ENCODE peak calls at places on chromosome 3, in ten cellular contexts. One of them, this sample, is unnamed.

GRCh38 chr3:149783576-149783975 is 8.8 kb downstream of the ANKUB1 start:
- DNase-seq in iris pigment epithelial cell: peak
- DNase-seq in HT1080: peak
- DNase-seq in A673: no peak
- DNase-seq in anterior cingulate cortex: no peak
- DNase-seq in bronchial epithelial cell: peak
- DNase-seq in GM23248: peak
- DNase-seq in activated T-cell treated with anti-CD3 and anti-CD28 coated beads for 1 hour: no peak
- DNase-seq in stimulated activated CD8-positive, alpha-beta memory T cell treated with anti-CD3 and anti-CD28 coated beads, Interleukin-12 subunit alpha, Interleukin-12 subunit beta, amount 100 ng/mL, for 4 hours: no peak
- DNase-seq in IMR-90: peak
- DNase-seq in this sample: no peak

GRCh38 chr3:122488262-122488973 is 26.3 kb downstream of the KPNA1 start:
- DNase-seq in stimulated activated CD8-positive, alpha-beta memory T cell treated with anti-CD3 and anti-CD28 coated beads, Interleukin-12 subunit alpha, Interleukin-12 subunit beta, amount 100 ng/mL, for 4 hours: no peak
- DNase-seq in activated T-cell treated with anti-CD3 and anti-CD28 coated beads for 1 hour: no peak
- DNase-seq in iris pigment epithelial cell: no peak
- DNase-seq in A673: no peak
- DNase-seq in IMR-90: no peak
- DNase-seq in HT1080: no peak
- DNase-seq in bronchial epithelial cell: no peak
- DNase-seq in GM23248: no peak
- DNase-seq in anterior cingulate cortex: no peak
- DNase-seq in this sample: no peak

GRCh38 chr3:48194446-48195071 is 6.3 kb upstream of the CDC25A start:
- DNase-seq in GM23248: peak
- DNase-seq in activated T-cell treated with anti-CD3 and anti-CD28 coated beads for 1 hour: no peak
- DNase-seq in IMR-90: peak
- DNase-seq in A673: peak
- DNase-seq in stimulated activated CD8-positive, alpha-beta memory T cell treated with anti-CD3 and anti-CD28 coated beads, Interleukin-12 subunit alpha, Interleukin-12 subunit beta, amount 100 ng/mL, for 4 hours: no peak
- DNase-seq in HT1080: peak
- DNase-seq in anterior cingulate cortex: no peak
- DNase-seq in bronchial epithelial cell: peak
- DNase-seq in iris pigment epithelial cell: peak
- DNase-seq in this sample: no peak

GRCh38 chr3:25021816-25022215 is 406.2 kb upstream of the RARB start:
- DNase-seq in HT1080: no peak
- DNase-seq in stimulated activated CD8-positive, alpha-beta memory T cell treated with anti-CD3 and anti-CD28 coated beads, Interleukin-12 subunit alpha, Interleukin-12 subunit beta, amount 100 ng/mL, for 4 hours: no peak
- DNase-seq in activated T-cell treated with anti-CD3 and anti-CD28 coated beads for 1 hour: no peak
- DNase-seq in anterior cingulate cortex: no peak
- DNase-seq in iris pigment epithelial cell: peak
- DNase-seq in GM23248: peak
- DNase-seq in A673: peak
- DNase-seq in IMR-90: peak
- DNase-seq in bronchial epithelial cell: peak
- DNase-seq in this sample: no peak

GRCh38 chr3:10322355-10322715 is 1.4 kb upstream of the SEC13 start:
- DNase-seq in HT1080: no peak
- DNase-seq in activated T-cell treated with anti-CD3 and anti-CD28 coated beads for 1 hour: no peak
- DNase-seq in A673: peak
- DNase-seq in IMR-90: no peak
- DNase-seq in stimulated activated CD8-positive, alpha-beta memory T cell treated with anti-CD3 and anti-CD28 coated beads, Interleukin-12 subunit alpha, Interleukin-12 subunit beta, amount 100 ng/mL, for 4 hours: no peak
- DNase-seq in iris pigment epithelial cell: no peak
- DNase-seq in anterior cingulate cortex: no peak
- DNase-seq in GM23248: no peak
- DNase-seq in bronchial epithelial cell: peak
- DNase-seq in this sample: no peak

GRCh38 chr3:114380233-114380645 is 86.4 kb downstream of the TIGIT start:
- DNase-seq in GM23248: peak
- DNase-seq in stimulated activated CD8-positive, alpha-beta memory T cell treated with anti-CD3 and anti-CD28 coated beads, Interleukin-12 subunit alpha, Interleukin-12 subunit beta, amount 100 ng/mL, for 4 hours: no peak
- DNase-seq in anterior cingulate cortex: peak
- DNase-seq in A673: peak
- DNase-seq in HT1080: peak
- DNase-seq in IMR-90: peak
- DNase-seq in iris pigment epithelial cell: peak
- DNase-seq in activated T-cell treated with anti-CD3 and anti-CD28 coated beads for 1 hour: no peak
- DNase-seq in bronchial epithelial cell: no peak
- DNase-seq in this sample: no peak

GRCh38 chr3:73542127-73542526 is 82.6 kb downstream of the PDZRN3 start:
- DNase-seq in activated T-cell treated with anti-CD3 and anti-CD28 coated beads for 1 hour: no peak
- DNase-seq in iris pigment epithelial cell: no peak
- DNase-seq in GM23248: no peak
- DNase-seq in stimulated activated CD8-positive, alpha-beta memory T cell treated with anti-CD3 and anti-CD28 coated beads, Interleukin-12 subunit alpha, Interleukin-12 subunit beta, amount 100 ng/mL, for 4 hours: no peak
- DNase-seq in anterior cingulate cortex: no peak
- DNase-seq in bronchial epithelial cell: peak
- DNase-seq in IMR-90: no peak
- DNase-seq in HT1080: no peak
- DNase-seq in A673: no peak
- DNase-seq in this sample: no peak

GRCh38 chr3:72487946-72488735 is 360.1 kb downstream of the SHQ1 start:
- DNase-seq in anterior cingulate cortex: no peak
- DNase-seq in HT1080: no peak
- DNase-seq in bronchial epithelial cell: no peak
- DNase-seq in iris pigment epithelial cell: peak
- DNase-seq in activated T-cell treated with anti-CD3 and anti-CD28 coated beads for 1 hour: no peak
- DNase-seq in stimulated activated CD8-positive, alpha-beta memory T cell treated with anti-CD3 and anti-CD28 coated beads, Interleukin-12 subunit alpha, Interleukin-12 subunit beta, amount 100 ng/mL, for 4 hours: no peak
- DNase-seq in A673: no peak
- DNase-seq in IMR-90: peak
- DNase-seq in GM23248: peak
- DNase-seq in this sample: no peak

GRCh38 chr3:124791142-124791541 is 60.9 kb downstream of the UMPS start:
- DNase-seq in A673: no peak
- DNase-seq in IMR-90: peak
- DNase-seq in bronchial epithelial cell: no peak
- DNase-seq in HT1080: no peak
- DNase-seq in stimulated activated CD8-positive, alpha-beta memory T cell treated with anti-CD3 and anti-CD28 coated beads, Interleukin-12 subunit alpha, Interleukin-12 subunit beta, amount 100 ng/mL, for 4 hours: no peak
- DNase-seq in iris pigment epithelial cell: no peak
- DNase-seq in activated T-cell treated with anti-CD3 and anti-CD28 coated beads for 1 hour: no peak
- DNase-seq in anterior cingulate cortex: no peak
- DNase-seq in GM23248: peak
- DNase-seq in this sample: no peak

GRCh38 chr3:46098319-46098761 is 71.1 kb upstream of the XCR1 start:
- DNase-seq in activated T-cell treated with anti-CD3 and anti-CD28 coated beads for 1 hour: no peak
- DNase-seq in anterior cingulate cortex: no peak
- DNase-seq in iris pigment epithelial cell: peak
- DNase-seq in stimulated activated CD8-positive, alpha-beta memory T cell treated with anti-CD3 and anti-CD28 coated beads, Interleukin-12 subunit alpha, Interleukin-12 subunit beta, amount 100 ng/mL, for 4 hours: no peak
- DNase-seq in IMR-90: peak
- DNase-seq in HT1080: peak
- DNase-seq in GM23248: peak
- DNase-seq in A673: no peak
- DNase-seq in bronchial epithelial cell: peak
- DNase-seq in this sample: peak

GRCh38 chr3:15065550-15066007 is 464 bp upstream of the MRPS25 start:
- DNase-seq in activated T-cell treated with anti-CD3 and anti-CD28 coated beads for 1 hour: no peak
- DNase-seq in A673: no peak
- DNase-seq in iris pigment epithelial cell: no peak
- DNase-seq in anterior cingulate cortex: no peak
- DNase-seq in stimulated activated CD8-positive, alpha-beta memory T cell treated with anti-CD3 and anti-CD28 coated beads, Interleukin-12 subunit alpha, Interleukin-12 subunit beta, amount 100 ng/mL, for 4 hours: no peak
- DNase-seq in bronchial epithelial cell: no peak
- DNase-seq in IMR-90: no peak
- DNase-seq in GM23248: no peak
- DNase-seq in HT1080: no peak
- DNase-seq in this sample: no peak

GRCh38 chr3:37601832-37602231 is 259.8 kb upstream of the CTDSPL start:
- DNase-seq in bronchial epithelial cell: no peak
- DNase-seq in iris pigment epithelial cell: no peak
- DNase-seq in IMR-90: no peak
- DNase-seq in anterior cingulate cortex: no peak
- DNase-seq in GM23248: no peak
- DNase-seq in stimulated activated CD8-positive, alpha-beta memory T cell treated with anti-CD3 and anti-CD28 coated beads, Interleukin-12 subunit alpha, Interleukin-12 subunit beta, amount 100 ng/mL, for 4 hours: no peak
- DNase-seq in activated T-cell treated with anti-CD3 and anti-CD28 coated beads for 1 hour: no peak
- DNase-seq in HT1080: peak
- DNase-seq in A673: no peak
- DNase-seq in this sample: no peak

GRCh38 chr3:126480251-126480650 is 4.6 kb upstream of the ZXDC start:
- DNase-seq in anterior cingulate cortex: no peak
- DNase-seq in bronchial epithelial cell: no peak
- DNase-seq in activated T-cell treated with anti-CD3 and anti-CD28 coated beads for 1 hour: no peak
- DNase-seq in stimulated activated CD8-positive, alpha-beta memory T cell treated with anti-CD3 and anti-CD28 coated beads, Interleukin-12 subunit alpha, Interleukin-12 subunit beta, amount 100 ng/mL, for 4 hours: no peak
- DNase-seq in HT1080: no peak
- DNase-seq in A673: no peak
- DNase-seq in iris pigment epithelial cell: no peak
- DNase-seq in GM23248: no peak
- DNase-seq in IMR-90: no peak
- DNase-seq in this sample: no peak

GRCh38 chr3:11637901-11638668 is 5.6 kb downstream of the VGLL4 start:
- DNase-seq in IMR-90: peak
- DNase-seq in stimulated activated CD8-positive, alpha-beta memory T cell treated with anti-CD3 and anti-CD28 coated beads, Interleukin-12 subunit alpha, Interleukin-12 subunit beta, amount 100 ng/mL, for 4 hours: no peak
- DNase-seq in bronchial epithelial cell: no peak
- DNase-seq in HT1080: peak
- DNase-seq in activated T-cell treated with anti-CD3 and anti-CD28 coated beads for 1 hour: no peak
- DNase-seq in anterior cingulate cortex: no peak
- DNase-seq in GM23248: peak
- DNase-seq in A673: no peak
- DNase-seq in iris pigment epithelial cell: no peak
- DNase-seq in this sample: no peak

GRCh38 chr3:185498503-185499396 is at the start of gene TMEM41A:
- DNase-seq in A673: peak
- DNase-seq in iris pigment epithelial cell: peak
- DNase-seq in IMR-90: peak
- DNase-seq in HT1080: peak
- DNase-seq in anterior cingulate cortex: peak
- DNase-seq in GM23248: peak
- DNase-seq in activated T-cell treated with anti-CD3 and anti-CD28 coated beads for 1 hour: peak
- DNase-seq in stimulated activated CD8-positive, alpha-beta memory T cell treated with anti-CD3 and anti-CD28 coated beads, Interleukin-12 subunit alpha, Interleukin-12 subunit beta, amount 100 ng/mL, for 4 hours: peak
- DNase-seq in bronchial epithelial cell: peak
- DNase-seq in this sample: peak

GRCh38 chr3:48130321-48130881 is 57.8 kb downstream of the CDC25A start:
- DNase-seq in bronchial epithelial cell: no peak
- DNase-seq in IMR-90: peak
- DNase-seq in stimulated activated CD8-positive, alpha-beta memory T cell treated with anti-CD3 and anti-CD28 coated beads, Interleukin-12 subunit alpha, Interleukin-12 subunit beta, amount 100 ng/mL, for 4 hours: no peak
- DNase-seq in iris pigment epithelial cell: peak
- DNase-seq in activated T-cell treated with anti-CD3 and anti-CD28 coated beads for 1 hour: no peak
- DNase-seq in HT1080: no peak
- DNase-seq in anterior cingulate cortex: no peak
- DNase-seq in A673: peak
- DNase-seq in GM23248: peak
- DNase-seq in this sample: no peak

GRCh38 chr3:56251343-56251945 is 216.8 kb downstream of the ERC2 start:
- DNase-seq in stimulated activated CD8-positive, alpha-beta memory T cell treated with anti-CD3 and anti-CD28 coated beads, Interleukin-12 subunit alpha, Interleukin-12 subunit beta, amount 100 ng/mL, for 4 hours: no peak
- DNase-seq in GM23248: peak
- DNase-seq in activated T-cell treated with anti-CD3 and anti-CD28 coated beads for 1 hour: no peak
- DNase-seq in anterior cingulate cortex: no peak
- DNase-seq in A673: peak
- DNase-seq in HT1080: peak
- DNase-seq in iris pigment epithelial cell: peak
- DNase-seq in IMR-90: peak
- DNase-seq in bronchial epithelial cell: peak
- DNase-seq in this sample: no peak

GRCh38 chr3:16670191-16670590 is 65.0 kb upstream of the DAZL start:
- DNase-seq in A673: no peak
- DNase-seq in iris pigment epithelial cell: no peak
- DNase-seq in HT1080: no peak
- DNase-seq in IMR-90: no peak
- DNase-seq in anterior cingulate cortex: no peak
- DNase-seq in stimulated activated CD8-positive, alpha-beta memory T cell treated with anti-CD3 and anti-CD28 coated beads, Interleukin-12 subunit alpha, Interleukin-12 subunit beta, amount 100 ng/mL, for 4 hours: no peak
- DNase-seq in GM23248: no peak
- DNase-seq in activated T-cell treated with anti-CD3 and anti-CD28 coated beads for 1 hour: no peak
- DNase-seq in bronchial epithelial cell: no peak
- DNase-seq in this sample: no peak

GRCh38 chr3:37308247-37308646 is 133.9 kb upstream of the LRRFIP2 start:
- DNase-seq in A673: peak
- DNase-seq in activated T-cell treated with anti-CD3 and anti-CD28 coated beads for 1 hour: no peak
- DNase-seq in HT1080: no peak
- DNase-seq in iris pigment epithelial cell: peak
- DNase-seq in anterior cingulate cortex: no peak
- DNase-seq in IMR-90: peak
- DNase-seq in stimulated activated CD8-positive, alpha-beta memory T cell treated with anti-CD3 and anti-CD28 coated beads, Interleukin-12 subunit alpha, Interleukin-12 subunit beta, amount 100 ng/mL, for 4 hours: no peak
- DNase-seq in GM23248: peak
- DNase-seq in bronchial epithelial cell: peak
- DNase-seq in this sample: no peak

GRCh38 chr3:186151077-186151971 is 42.4 kb upstream of the ETV5 start:
- DNase-seq in IMR-90: no peak
- DNase-seq in HT1080: peak
- DNase-seq in iris pigment epithelial cell: no peak
- DNase-seq in A673: no peak
- DNase-seq in bronchial epithelial cell: no peak
- DNase-seq in GM23248: no peak
- DNase-seq in activated T-cell treated with anti-CD3 and anti-CD28 coated beads for 1 hour: no peak
- DNase-seq in anterior cingulate cortex: no peak
- DNase-seq in stimulated activated CD8-positive, alpha-beta memory T cell treated with anti-CD3 and anti-CD28 coated beads, Interleukin-12 subunit alpha, Interleukin-12 subunit beta, amount 100 ng/mL, for 4 hours: no peak
- DNase-seq in this sample: peak

GRCh38 chr3:29827756-29828155 is 546.9 kb downstream of the RBMS3 start:
- DNase-seq in stimulated activated CD8-positive, alpha-beta memory T cell treated with anti-CD3 and anti-CD28 coated beads, Interleukin-12 subunit alpha, Interleukin-12 subunit beta, amount 100 ng/mL, for 4 hours: no peak
- DNase-seq in bronchial epithelial cell: no peak
- DNase-seq in GM23248: peak
- DNase-seq in activated T-cell treated with anti-CD3 and anti-CD28 coated beads for 1 hour: no peak
- DNase-seq in HT1080: no peak
- DNase-seq in A673: no peak
- DNase-seq in anterior cingulate cortex: no peak
- DNase-seq in IMR-90: peak
- DNase-seq in iris pigment epithelial cell: peak
- DNase-seq in this sample: no peak

GRCh38 chr3:48502121-48502520 is 1.9 kb downstream of the SHISA5 start:
- DNase-seq in GM23248: no peak
- DNase-seq in A673: no peak
- DNase-seq in iris pigment epithelial cell: no peak
- DNase-seq in IMR-90: no peak
- DNase-seq in bronchial epithelial cell: no peak
- DNase-seq in stimulated activated CD8-positive, alpha-beta memory T cell treated with anti-CD3 and anti-CD28 coated beads, Interleukin-12 subunit alpha, Interleukin-12 subunit beta, amount 100 ng/mL, for 4 hours: no peak
- DNase-seq in HT1080: no peak
- DNase-seq in activated T-cell treated with anti-CD3 and anti-CD28 coated beads for 1 hour: no peak
- DNase-seq in anterior cingulate cortex: no peak
- DNase-seq in this sample: no peak

GRCh38 chr3:5330152-5330810 is 142.8 kb downstream of the EDEM1 start:
- DNase-seq in iris pigment epithelial cell: peak
- DNase-seq in IMR-90: peak
- DNase-seq in anterior cingulate cortex: no peak
- DNase-seq in activated T-cell treated with anti-CD3 and anti-CD28 coated beads for 1 hour: no peak
- DNase-seq in GM23248: peak
- DNase-seq in stimulated activated CD8-positive, alpha-beta memory T cell treated with anti-CD3 and anti-CD28 coated beads, Interleukin-12 subunit alpha, Interleukin-12 subunit beta, amount 100 ng/mL, for 4 hours: no peak
- DNase-seq in bronchial epithelial cell: peak
- DNase-seq in HT1080: peak
- DNase-seq in A673: no peak
- DNase-seq in this sample: no peak

GRCh38 chr3:43054754-43055153 is 51.1 kb downstream of the POMGNT2 start:
- DNase-seq in HT1080: no peak
- DNase-seq in activated T-cell treated with anti-CD3 and anti-CD28 coated beads for 1 hour: no peak
- DNase-seq in iris pigment epithelial cell: no peak
- DNase-seq in bronchial epithelial cell: no peak
- DNase-seq in A673: no peak
- DNase-seq in IMR-90: no peak
- DNase-seq in stimulated activated CD8-positive, alpha-beta memory T cell treated with anti-CD3 and anti-CD28 coated beads, Interleukin-12 subunit alpha, Interleukin-12 subunit beta, amount 100 ng/mL, for 4 hours: no peak
- DNase-seq in GM23248: no peak
- DNase-seq in anterior cingulate cortex: no peak
- DNase-seq in this sample: no peak

GRCh38 chr3:9800529-9800928 is 7.6 kb downstream of the ARPC4 start:
- DNase-seq in IMR-90: no peak
- DNase-seq in HT1080: no peak
- DNase-seq in anterior cingulate cortex: no peak
- DNase-seq in A673: no peak
- DNase-seq in GM23248: peak
- DNase-seq in stimulated activated CD8-positive, alpha-beta memory T cell treated with anti-CD3 and anti-CD28 coated beads, Interleukin-12 subunit alpha, Interleukin-12 subunit beta, amount 100 ng/mL, for 4 hours: no peak
- DNase-seq in iris pigment epithelial cell: no peak
- DNase-seq in bronchial epithelial cell: no peak
- DNase-seq in activated T-cell treated with anti-CD3 and anti-CD28 coated beads for 1 hour: no peak
- DNase-seq in this sample: no peak

GRCh38 chr3:132399054-132399929 is 18.0 kb upstream of the DNAJC13 start:
- DNase-seq in iris pigment epithelial cell: peak
- DNase-seq in HT1080: peak
- DNase-seq in activated T-cell treated with anti-CD3 and anti-CD28 coated beads for 1 hour: no peak
- DNase-seq in stimulated activated CD8-positive, alpha-beta memory T cell treated with anti-CD3 and anti-CD28 coated beads, Interleukin-12 subunit alpha, Interleukin-12 subunit beta, amount 100 ng/mL, for 4 hours: no peak
- DNase-seq in IMR-90: peak
- DNase-seq in anterior cingulate cortex: no peak
- DNase-seq in bronchial epithelial cell: peak
- DNase-seq in A673: peak
- DNase-seq in GM23248: peak
- DNase-seq in this sample: no peak

GRCh38 chr3:166071-166470 is 30.5 kb upstream of the CHL1 start:
- DNase-seq in bronchial epithelial cell: no peak
- DNase-seq in stimulated activated CD8-positive, alpha-beta memory T cell treated with anti-CD3 and anti-CD28 coated beads, Interleukin-12 subunit alpha, Interleukin-12 subunit beta, amount 100 ng/mL, for 4 hours: no peak
- DNase-seq in GM23248: no peak
- DNase-seq in IMR-90: no peak
- DNase-seq in activated T-cell treated with anti-CD3 and anti-CD28 coated beads for 1 hour: no peak
- DNase-seq in anterior cingulate cortex: no peak
- DNase-seq in iris pigment epithelial cell: no peak
- DNase-seq in A673: no peak
- DNase-seq in HT1080: no peak
- DNase-seq in this sample: no peak

GRCh38 chr3:71601811-71602210 is 18.3 kb upstream of the FOXP1 start:
- DNase-seq in IMR-90: peak
- DNase-seq in iris pigment epithelial cell: peak
- DNase-seq in activated T-cell treated with anti-CD3 and anti-CD28 coated beads for 1 hour: no peak
- DNase-seq in anterior cingulate cortex: no peak
- DNase-seq in stimulated activated CD8-positive, alpha-beta memory T cell treated with anti-CD3 and anti-CD28 coated beads, Interleukin-12 subunit alpha, Interleukin-12 subunit beta, amount 100 ng/mL, for 4 hours: no peak
- DNase-seq in HT1080: peak
- DNase-seq in GM23248: peak
- DNase-seq in A673: peak
- DNase-seq in bronchial epithelial cell: peak
- DNase-seq in this sample: no peak